ENCODE peak calls at places on chromosomes 2 and 18, in ten cellular contexts. V is T47D; T is SW 1271; K is tibial artery; U is SK-N-MC; H is activated CD8-positive, alpha-beta memory T cell treated with anti-CD3 and anti-CD28 coated beads, Interleukin-2, amount 50 U/mL, for 4 hours; M is hypothalamus; I is progenitor cell of endocrine pancreas; R is sigmoid colon; G is left lobe of liver. D is an unnamed sample.

GRCh38 chr2:28618221-28619141 is 122.6 kb downstream of the PLB1 start:
- DNase-seq in V (no peak), T (no peak), K (no peak), U (no peak), H (no peak), M (no peak), I (no peak), R (no peak), G (no peak), D (no peak)

GRCh38 chr18:50401888-50402287 is 27.0 kb downstream of the SKA1 start:
- DNase-seq in V (no peak), T (no peak), K (no peak), U (no peak), H (peak; percentile 16), M (no peak), I (no peak), R (no peak), G (peak; percentile 60), D (peak; percentile 43)

GRCh38 chr2:238890131-238890530 is 42.2 kb downstream of the TWIST2 start:
- DNase-seq in V (no peak), T (no peak), K (no peak), U (no peak), H (no peak), M (no peak), I (no peak), R (no peak), G (no peak), D (no peak)

GRCh38 chr18:53478155-53478554 is 746.3 kb downstream of the MBD2 start:
- DNase-seq in V (no peak), T (no peak), K (no peak), U (no peak), H (no peak), M (no peak), I (no peak), R (no peak), G (no peak), D (no peak)

GRCh38 chr2:186422226-186422625 is 63.8 kb upstream of the ZC3H15 start:
- DNase-seq in V (no peak), T (no peak), K (peak; percentile 63), U (no peak), H (no peak), M (no peak), I (no peak), R (no peak), G (no peak), D (no peak)

GRCh38 chr18:79953921-79954651 is 2.6 kb upstream of the SLC66A2 start:
- DNase-seq in V (no peak), T (no peak), K (no peak), U (no peak), H (no peak), M (no peak), I (no peak), R (peak; percentile 26), G (peak; percentile 34), D (no peak)

GRCh38 chr18:45689386-45689785 is 34.6 kb upstream of the SLC14A1 start:
- DNase-seq in V (no peak), T (no peak), K (no peak), U (no peak), H (no peak), M (no peak), I (no peak), R (no peak), G (no peak), D (no peak)

GRCh38 chr2:165803123-165803760 is 9.2 kb upstream of the GALNT3 start:
- DNase-seq in V (no peak), T (no peak), K (no peak), U (no peak), H (no peak), M (no peak), I (no peak), R (no peak), G (no peak), D (no peak)

GRCh38 chr18:55794288-55795052 is 206.5 kb upstream of the TCF4 start:
- DNase-seq in V (no peak), T (no peak), K (no peak), U (no peak), H (no peak), M (no peak), I (no peak), R (no peak), G (no peak), D (no peak)

GRCh38 chr2:172120118-172120517 is 17.4 kb upstream of the DLX2 start:
- DNase-seq in V (no peak), T (no peak), K (no peak), U (no peak), H (no peak), M (no peak), I (no peak), R (no peak), G (no peak), D (no peak)

GRCh38 chr2:222306393-222307137 is 7.8 kb upstream of the PAX3 start:
- DNase-seq in V (no peak), T (no peak), K (no peak), U (no peak), H (no peak), M (no peak), I (no peak), R (no peak), G (no peak), D (no peak)

GRCh38 chr2:1986166-1986565 is 241.9 kb upstream of the PXDN start:
- DNase-seq in V (no peak), T (no peak), K (no peak), U (no peak), H (no peak), M (no peak), I (no peak), R (no peak), G (no peak), D (no peak)

GRCh38 chr2:171598713-171599319 is 76.5 kb downstream of the CYBRD1 start:
- DNase-seq in V (peak; percentile 39), T (peak; percentile 69), K (no peak), U (peak; percentile 55), H (peak; percentile 30), M (no peak), I (peak; percentile 19), R (no peak), G (no peak), D (peak; percentile 60)

GRCh38 chr2:63842149-63843061 is 709 bp downstream of the UGP2 start:
- DNase-seq in V (no peak), T (no peak), K (peak; percentile 57), U (no peak), H (no peak), M (peak; percentile 4), I (no peak), R (peak; percentile 80), G (peak; percentile 59), D (no peak)

GRCh38 chr2:187500585-187501359 is 52.7 kb upstream of the CALCRL start:
- DNase-seq in V (no peak), T (peak; percentile 64), K (no peak), U (no peak), H (no peak), M (no peak), I (no peak), R (no peak), G (no peak), D (no peak)

GRCh38 chr2:142940606-142941223 is 63.3 kb downstream of the KYNU start:
- DNase-seq in V (no peak), T (no peak), K (no peak), U (no peak), H (no peak), M (no peak), I (no peak), R (no peak), G (no peak), D (no peak)

GRCh38 chr2:162243305-162243693 is at the start of gene FAP:
- DNase-seq in V (no peak), T (no peak), K (peak; percentile 31), U (no peak), H (no peak), M (no peak), I (no peak), R (no peak), G (no peak), D (no peak)

GRCh38 chr2:28662468-28663095 is 89.0 kb upstream of the PPP1CB start:
- DNase-seq in V (no peak), T (no peak), K (peak; percentile 82), U (no peak), H (no peak), M (no peak), I (no peak), R (peak; percentile 81), G (no peak), D (no peak)

GRCh38 chr2:10481055-10481665 is 33.0 kb upstream of the ODC1 start:
- DNase-seq in V (no peak), T (no peak), K (no peak), U (no peak), H (no peak), M (no peak), I (no peak), R (peak; percentile 21), G (no peak), D (no peak)

GRCh38 chr18:79859314-79859713 is 61.6 kb downstream of the KCNG2 start:
- DNase-seq in V (no peak), T (no peak), K (no peak), U (no peak), H (no peak), M (no peak), I (no peak), R (no peak), G (no peak), D (no peak)

GRCh38 chr18:3824101-3824500 is 374.1 kb downstream of the TGIF1 start:
- DNase-seq in V (no peak), T (no peak), K (no peak), U (no peak), H (no peak), M (no peak), I (no peak), R (no peak), G (no peak), D (no peak)

GRCh38 chr2:213320604-213321003 is 36.3 kb downstream of the SPAG16 start:
- DNase-seq in V (no peak), T (no peak), K (no peak), U (no peak), H (no peak), M (no peak), I (no peak), R (no peak), G (no peak), D (no peak)

GRCh38 chr2:174334781-174335604 is at the start of gene SP9:
- DNase-seq in V (no peak), T (no peak), K (no peak), U (no peak), H (peak; percentile 24), M (no peak), I (peak; percentile 30), R (no peak), G (no peak), D (peak; percentile 95)

GRCh38 chr2:74583504-74583903 is 29.0 kb downstream of the DOK1 start:
- DNase-seq in V (no peak), T (no peak), K (no peak), U (no peak), H (no peak), M (no peak), I (no peak), R (no peak), G (no peak), D (no peak)

GRCh38 chr2:160647967-160648685 is 154.5 kb upstream of the RBMS1 start:
- DNase-seq in V (peak; percentile 18), T (no peak), K (no peak), U (no peak), H (no peak), M (no peak), I (no peak), R (no peak), G (no peak), D (no peak)

GRCh38 chr2:159786938-159787337 is 11.1 kb downstream of the CD302 start:
- DNase-seq in V (no peak), T (no peak), K (no peak), U (no peak), H (no peak), M (no peak), I (no peak), R (no peak), G (no peak), D (no peak)

GRCh38 chr2:235171511-235172130 is 219.8 kb downstream of the SH3BP4 start:
- DNase-seq in V (no peak), T (peak; percentile 9), K (no peak), U (no peak), H (no peak), M (no peak), I (no peak), R (no peak), G (no peak), D (no peak)

GRCh38 chr2:62475172-62476011 is 30.6 kb downstream of the TMEM17 start:
- DNase-seq in V (no peak), T (no peak), K (no peak), U (no peak), H (no peak), M (peak; percentile 21), I (no peak), R (no peak), G (no peak), D (no peak)

D was measured in HuH-7.5.